ENCODE peak calls at places on chromosomes 5 and 9, in four cellular contexts. L is KBM-7, D is fibroblast of villous mesenchyme, P is GM23248. N is an unnamed sample.

GRCh38 chr9:89505048-89505447 is 7.1 kb upstream of the SEMA4D start:
- DNase-seq in D (no peak), P (no peak), L (no peak), N (no peak)

GRCh38 chr5:172167893-172168292 is 20.1 kb downstream of the STK10 start:
- DNase-seq in P (no peak), L (no peak), D (no peak), N (no peak)

GRCh38 chr5:118637947-118638670 is 350.2 kb downstream of the DTWD2 start:
- DNase-seq in P (no peak), D (no peak), L (no peak), N (no peak)

GRCh38 chr9:111483419-111483861 is 743 bp downstream of the ECPAS start:
- DNase-seq in D (no peak), P (peak), L (no peak), N (peak)

GRCh38 chr5:147509041-147509709 is 693 bp downstream of the DPYSL3 start:
- DNase-seq in L (no peak), P (peak), D (peak), N (peak)

GRCh38 chr9:107838766-107839165 is 349.2 kb upstream of the KLF4 start:
- DNase-seq in L (no peak), P (no peak), D (no peak), N (no peak)

GRCh38 chr9:113148996-113149960 is 1.5 kb upstream of the SLC31A2 start:
- DNase-seq in D (no peak), L (no peak), P (no peak), N (no peak)

GRCh38 chr5:137731201-137731600 is 4.7 kb downstream of the KLHL3 start:
- DNase-seq in P (peak), D (no peak), L (no peak), N (no peak)

GRCh38 chr9:88258587-88258986 is 120.3 kb upstream of the SPATA31C2 start:
- DNase-seq in D (peak), P (peak), L (no peak), N (peak)